ENCODE peak calls at places on chromosomes 3 and 15, in ten cellular contexts. B is NCI-H774; Q is BJ; Z is activated CD8-positive, alpha-beta T cell treated with anti-CD3 and anti-CD28 coated beads for 36 hours; W is nephron progenitor cell; O is GM23338; I is activated T-helper 1 cell treated with anti-CD3 and anti-CD28 coated beads, Interleukin-12 subunit alpha, Interleukin-12 subunit beta, Interleukin-2, Interleukin-4 antibody, amounts not matched to agents 30 ng/mL and 10 ng/mL and 1 ng/mL, durations not matched to agents 14 hours and 24 hours and 36 hours; S is stimulated activated CD8-positive, alpha-beta memory T cell treated with anti-CD3 and anti-CD28 coated beads, Interleukin-7, amount 100 ng/mL, for 1 hour; J is WERI-Rb-1; X is type B pancreatic cell. Y is an unnamed sample.

GRCh38 chr15:43808960-43809678 is 8.7 kb downstream of the HYPK start:
- DNase-seq in B (no peak), Z (no peak), W (no peak), S (no peak), Q (no peak), J (no peak), O (no peak), I (no peak), X (no peak), Y (no peak)

GRCh38 chr15:96181873-96182301 is 148.6 kb upstream of the NR2F2 start:
- DNase-seq in S (no peak), B (no peak), Z (no peak), I (no peak), W (no peak), O (no peak), Q (peak), J (no peak), X (no peak), Y (peak)

GRCh38 chr3:180981912-180982311 is 7.6 kb downstream of the DNAJC19 start:
- DNase-seq in B (no peak), Q (no peak), S (no peak), J (no peak), Z (no peak), X (no peak), I (no peak), W (no peak), O (no peak), Y (no peak)

GRCh38 chr15:52735231-52736089 is 54.7 kb downstream of the ONECUT1 start:
- DNase-seq in J (peak), O (peak), B (peak), I (peak), Q (no peak), S (peak), Z (peak), W (peak), X (peak), Y (peak)

GRCh38 chr3:148146241-148146640 is 551.5 kb upstream of the AGTR1 start:
- DNase-seq in Z (no peak), S (no peak), I (no peak), W (no peak), Q (no peak), J (no peak), O (no peak), X (no peak), B (no peak), Y (no peak)

GRCh38 chr3:42214064-42214463 is 51.9 kb downstream of the CCK start:
- DNase-seq in I (no peak), Z (peak), O (no peak), B (no peak), J (no peak), W (no peak), X (no peak), Q (no peak), S (no peak), Y (no peak)

GRCh38 chr15:91049378-91050127 is 27.2 kb upstream of the VPS33B start:
- DNase-seq in I (peak), O (peak), S (peak), B (peak), W (peak), Z (peak), J (peak), X (no peak), Q (no peak), Y (peak)

GRCh38 chr15:93141373-93141790 is 52.4 kb upstream of the RGMA start:
- DNase-seq in Q (no peak), X (no peak), Z (peak), W (no peak), J (no peak), S (no peak), I (peak), O (no peak), B (no peak), Y (no peak)

GRCh38 chr15:89863918-89864317 is 29.9 kb downstream of the AP3S2 start:
- DNase-seq in J (no peak), I (no peak), Z (no peak), W (no peak), O (no peak), Q (no peak), B (no peak), X (no peak), S (no peak), Y (no peak)

GRCh38 chr3:71051893-71052687 is 531.4 kb downstream of the FOXP1 start:
- DNase-seq in W (no peak), Z (no peak), O (no peak), I (no peak), B (no peak), Q (no peak), X (no peak), S (no peak), J (no peak), Y (no peak)

Y was measured in AG09319.